ENCODE peak calls at places on chromosomes 4 and X, in ten cellular contexts. A is A549, E is WTC11, M is endothelial cell of umbilical vein, V is K562, R is HCT116, O is H1, W is SK-N-SH, G is HepG2, U is GM12878. Y is an unnamed sample.

GRCh38 chr4:7238300-7238960 is 46.1 kb downstream of the SORCS2 start:
- DNase-seq in A (peak; percentile 29), E (peak; percentile 45), M (no peak), V (no peak), R (no peak), O (peak; percentile 10), W (no peak), G (no peak), U (no peak), Y (peak; percentile 31)

GRCh38 chr4:8837181-8837811 is 34.3 kb downstream of the HMX1 start:
- DNase-seq in A (no peak), E (no peak), M (no peak), V (no peak), R (no peak), O (no peak), W (peak; percentile 26), G (no peak), U (no peak), Y (no peak)

GRCh38 chrX:15547356-15547755 is 46.7 kb downstream of the BMX start:
- DNase-seq in A (no peak), E (no peak), M (no peak), V (no peak), R (no peak), O (no peak), W (no peak), G (no peak), U (no peak), Y (no peak)

GRCh38 chr4:165627128-165627527 is 245.9 kb upstream of the TLL1 start:
- DNase-seq in A (no peak), E (no peak), M (no peak), V (no peak), R (no peak), O (no peak), W (no peak), G (no peak), U (no peak), Y (no peak)

GRCh38 chr4:121156822-121157769 is 7.0 kb downstream of the TNIP3 start:
- DNase-seq in A (peak; percentile 47), E (peak; percentile 66), M (peak; percentile 24), V (no peak), R (no peak), O (peak; percentile 19), W (peak; percentile 39), G (no peak), U (no peak), Y (peak; percentile 89)

GRCh38 chrX:113651306-113651705 is 810.7 kb upstream of the AMOT start:
- DNase-seq in A (no peak), E (no peak), M (no peak), V (no peak), R (no peak), O (no peak), W (no peak), G (no peak), U (no peak), Y (no peak)

GRCh38 chr4:126957555-126958440 is 675.0 kb upstream of the INTU start:
- DNase-seq in A (no peak), E (no peak), M (no peak), V (no peak), R (no peak), O (no peak), W (no peak), G (no peak), U (no peak), Y (no peak)

GRCh38 chr4:124650614-124651013 is 61.9 kb downstream of the ANKRD50 start:
- DNase-seq in A (no peak), E (peak; percentile 20), M (no peak), V (no peak), R (no peak), O (no peak), W (no peak), G (no peak), U (no peak), Y (no peak)

GRCh38 chrX:22665818-22666217 is 333.9 kb upstream of the DDX53 start:
- DNase-seq in A (no peak), E (no peak), M (no peak), V (no peak), R (no peak), O (no peak), W (no peak), G (no peak), U (no peak), Y (no peak)

GRCh38 chr4:86089924-86090323 is 269.9 kb downstream of the MAPK10 start:
- DNase-seq in A (no peak), E (no peak), M (no peak), V (no peak), R (no peak), O (no peak), W (no peak), G (no peak), U (no peak), Y (no peak)

GRCh38 chr4:175674219-175674618 is 137.8 kb downstream of the GPM6A start:
- DNase-seq in A (no peak), E (no peak), M (no peak), V (no peak), R (no peak), O (no peak), W (no peak), G (no peak), U (no peak), Y (no peak)

GRCh38 chrX:110402091-110402854 is 43.6 kb downstream of the RTL9 start:
- DNase-seq in A (peak; percentile 66), E (no peak), M (no peak), V (no peak), R (no peak), O (no peak), W (no peak), G (no peak), U (no peak), Y (no peak)

GRCh38 chrX:54807524-54808108 is at the start of gene MAGED2:
- DNase-seq in A (no peak), E (peak; percentile 27), M (peak; percentile 68), V (peak; percentile 25), R (no peak), O (no peak), W (peak; percentile 62), G (no peak), U (no peak), Y (peak; percentile 26)
- TF ChIP-seq MAX in A (no peak), E (no peak), M (no peak), V (no peak), R (no peak), O (no peak), W (no peak), G (no peak), U (no peak), Y (no peak)

GRCh38 chrX:30570505-30570904 is 7.1 kb downstream of the TASL start:
- DNase-seq in A (peak; percentile 25), E (no peak), M (peak; percentile 5), V (no peak), R (peak; percentile 2), O (no peak), W (peak; percentile 15), G (peak; percentile 2), U (no peak), Y (peak; percentile 44)
- TF ChIP-seq MAX in A (no peak), E (no peak), M (no peak), V (no peak), R (no peak), O (no peak), W (no peak), G (no peak), U (no peak), Y (no peak)

GRCh38 chrX:150934453-150934852 is 36.0 kb upstream of the CD99L2 start:
- DNase-seq in A (peak; percentile 50), E (peak; percentile 31), M (no peak), V (no peak), R (no peak), O (no peak), W (no peak), G (no peak), U (no peak), Y (no peak)
- TF ChIP-seq MAX in A (no peak), E (no peak), M (no peak), V (no peak), R (no peak), O (no peak), W (no peak), G (no peak), U (no peak), Y (no peak)

GRCh38 chr4:22031423-22031822 is 82.9 kb upstream of the KCNIP4 start:
- DNase-seq in A (no peak), E (no peak), M (no peak), V (no peak), R (no peak), O (no peak), W (no peak), G (no peak), U (no peak), Y (no peak)

GRCh38 chr4:22029803-22030202 is 81.2 kb upstream of the KCNIP4 start:
- DNase-seq in A (no peak), E (no peak), M (no peak), V (no peak), R (no peak), O (no peak), W (no peak), G (no peak), U (no peak), Y (no peak)

GRCh38 chr4:22030321-22030720 is 81.7 kb upstream of the KCNIP4 start:
- DNase-seq in A (no peak), E (no peak), M (no peak), V (no peak), R (no peak), O (no peak), W (no peak), G (no peak), U (no peak), Y (no peak)
- TF ChIP-seq MAX in A (no peak), E (no peak), M (no peak), V (no peak), R (no peak), O (no peak), W (no peak), G (no peak), U (no peak), Y (no peak)

Y was measured in NB4.